ENCODE peak calls at places on chromosomes 12 and 14, in six cellular contexts. K, J, S, Y, O and P are unnamed samples.

GRCh38 chr12:99558113-99558512 is 89.4 kb upstream of the GARIN6 start:
- DNase-seq in K (no peak), J (no peak), S (no peak), Y (no peak), O (no peak), P (no peak)

GRCh38 chr12:48800457-48800856 is 11.6 kb upstream of the ADCY6 start:
- DNase-seq in K (no peak), J (no peak), S (no peak), Y (no peak), O (no peak), P (no peak)

GRCh38 chr14:30521899-30522736 is 36.8 kb upstream of the G2E3 start:
- DNase-seq in K (peak; percentile 62), J (peak; percentile 60), S (no peak), Y (peak; percentile 8), O (peak; percentile 73), P (peak; percentile 69)

GRCh38 chr12:1932264-1932777 is 13.9 kb upstream of the CACNA2D4 start:
- DNase-seq in K (peak; percentile 12), J (peak; percentile 37), S (peak; percentile 55), Y (no peak), O (peak; percentile 30), P (no peak)

GRCh38 chr14:89418976-89419375 is 1.9 kb upstream of the FOXN3 start:
- DNase-seq in K (no peak), J (no peak), S (peak; percentile 59), Y (no peak), O (no peak), P (no peak)

GRCh38 chr14:96167224-96168148 is 37.2 kb upstream of the BDKRB2 start:
- DNase-seq in K (peak; percentile 87), J (peak; percentile 40), S (peak; percentile 32), Y (peak; percentile 85), O (peak; percentile 87), P (peak; percentile 67)

GRCh38 chr12:20477691-20478090 is 109.4 kb downstream of the PDE3A start:
- DNase-seq in K (no peak), J (no peak), S (no peak), Y (no peak), O (no peak), P (peak; percentile 45)

GRCh38 chr12:54199034-54199433 is 10.2 kb upstream of the SMUG1 start:
- DNase-seq in K (no peak), J (no peak), S (no peak), Y (no peak), O (no peak), P (no peak)

GRCh38 chr12:123150804-123151678 is at the start of gene PITPNM2:
- DNase-seq in K (peak; percentile 35), J (peak; percentile 46), S (peak; percentile 71), Y (peak; percentile 57), O (peak; percentile 59), P (peak; percentile 73)

GRCh38 chr12:32118806-32119205 is 12.2 kb downstream of the BICD1 start:
- DNase-seq in K (no peak), J (no peak), S (no peak), Y (no peak), O (no peak), P (no peak)

GRCh38 chr12:41402804-41403203 is 214.7 kb downstream of the PDZRN4 start:
- DNase-seq in K (peak; percentile 1), J (no peak), S (no peak), Y (no peak), O (peak; percentile 3), P (no peak)

GRCh38 chr14:104133496-104133895 is 4.9 kb upstream of the KIF26A start:
- DNase-seq in K (no peak), J (no peak), S (peak; percentile 50), Y (no peak), O (no peak), P (no peak)

DNA sequence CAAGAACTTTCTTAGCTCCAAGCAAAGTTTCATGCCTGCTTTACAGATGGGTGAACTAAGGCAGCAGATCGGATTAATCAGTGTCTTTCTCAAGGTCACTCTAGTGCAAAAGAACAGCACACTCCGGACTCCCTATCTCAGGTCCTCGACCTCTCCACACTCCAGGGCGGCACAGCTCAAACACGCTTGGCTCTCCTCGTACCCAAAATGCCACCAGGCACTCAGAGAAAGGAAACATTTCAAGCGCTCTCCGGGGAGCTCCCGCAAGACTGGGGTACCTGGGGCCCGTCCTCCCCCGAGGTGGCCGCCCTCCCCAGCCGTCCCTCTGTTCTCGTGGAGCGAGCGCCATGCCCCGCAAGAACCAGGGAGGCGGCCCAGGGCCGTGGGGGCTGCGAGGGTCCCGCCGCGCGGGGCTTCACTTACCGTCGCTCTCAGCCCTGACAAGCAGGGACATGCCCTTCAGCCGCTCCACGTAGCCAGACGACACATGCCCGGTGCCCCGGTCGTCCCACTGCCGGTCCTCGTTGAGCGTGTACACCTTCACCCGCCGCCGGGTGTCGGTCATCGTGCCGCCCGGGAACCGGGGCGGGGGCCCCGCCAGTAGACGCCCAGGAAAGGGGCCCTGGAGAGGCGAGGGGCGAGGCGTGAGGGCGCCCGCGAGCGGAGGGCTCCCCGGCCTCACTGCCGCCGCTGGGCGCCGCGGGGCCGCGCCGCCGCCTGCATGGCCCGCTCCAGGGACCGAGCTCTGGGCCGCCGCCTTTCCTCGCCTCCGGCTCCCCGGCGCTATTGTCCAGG is 830 bp downstream of the PPP4R3A start:
- DNase-seq in K (no peak), J (no peak), S (peak; percentile 78), Y (peak; percentile 27), O (peak; percentile 8), P (peak; percentile 18)
- H3K4me3 ChIP-seq in K (peak overlapping the region; percentile 92), J (peak overlapping the region; percentile 85), S (peak overlapping the region; percentile 92), Y (peak overlapping the region; percentile 93), O (peak overlapping the region; percentile 92), P (peak overlapping the region; percentile 95)

GRCh38 chr12:15778126-15778525 is 11.1 kb downstream of the EPS8 start:
- DNase-seq in K (peak; percentile 54), J (no peak), S (no peak), Y (no peak), O (no peak), P (peak; percentile 61)
- H3K4me3 ChIP-seq in K (no peak overlapping the region), J (no peak overlapping the region), S (no peak overlapping the region), Y (no peak overlapping the region), O (no peak overlapping the region), P (no peak overlapping the region)

DNA sequence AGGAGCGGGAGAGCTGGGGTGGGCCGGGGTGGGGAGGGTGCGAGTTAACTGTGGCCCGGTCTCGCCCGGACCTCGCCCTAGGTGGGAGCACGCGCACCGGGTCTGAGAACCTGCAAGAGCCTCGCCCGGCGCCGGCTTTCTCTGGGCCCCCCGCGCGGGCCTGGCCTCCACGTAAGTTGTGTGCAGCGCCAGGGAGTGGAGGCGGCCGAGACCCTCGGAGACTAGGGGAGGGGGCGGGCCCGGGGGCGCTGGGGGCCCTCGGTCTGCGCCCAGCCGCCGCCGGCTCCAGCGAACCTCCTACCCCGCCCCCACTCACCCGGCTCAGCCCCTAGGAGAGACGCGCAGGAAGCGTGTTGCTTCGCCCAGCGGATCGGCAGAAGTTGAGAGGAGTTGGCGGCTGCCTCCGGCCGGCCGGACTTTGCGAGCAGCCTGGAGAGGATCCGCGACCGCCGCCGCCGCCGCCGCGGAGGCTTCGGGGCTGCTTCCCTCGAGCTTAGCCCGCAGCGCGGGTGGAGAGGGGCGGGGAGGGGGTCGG is at the start of gene PRMT8:
- DNase-seq in K (no peak), J (peak; percentile 3), S (no peak), Y (no peak), O (no peak), P (peak; percentile 3)
- H3K4me3 ChIP-seq in K (no peak within 1 kb of the TSS), J (no peak within 1 kb of the TSS), S (no peak within 1 kb of the TSS), Y (no peak within 1 kb of the TSS), O (no peak within 1 kb of the TSS), P (no peak within 1 kb of the TSS)

GRCh38 chr12:111993290-111994150 is 19.4 kb downstream of the TMEM116 start:
- DNase-seq in K (no peak), J (no peak), S (no peak), Y (no peak), O (no peak), P (no peak)
- H3K4me3 ChIP-seq in K (no peak overlapping the region), J (no peak overlapping the region), S (peak overlapping the region; percentile 30), Y (no peak overlapping the region), O (no peak overlapping the region), P (no peak overlapping the region)

DNA sequence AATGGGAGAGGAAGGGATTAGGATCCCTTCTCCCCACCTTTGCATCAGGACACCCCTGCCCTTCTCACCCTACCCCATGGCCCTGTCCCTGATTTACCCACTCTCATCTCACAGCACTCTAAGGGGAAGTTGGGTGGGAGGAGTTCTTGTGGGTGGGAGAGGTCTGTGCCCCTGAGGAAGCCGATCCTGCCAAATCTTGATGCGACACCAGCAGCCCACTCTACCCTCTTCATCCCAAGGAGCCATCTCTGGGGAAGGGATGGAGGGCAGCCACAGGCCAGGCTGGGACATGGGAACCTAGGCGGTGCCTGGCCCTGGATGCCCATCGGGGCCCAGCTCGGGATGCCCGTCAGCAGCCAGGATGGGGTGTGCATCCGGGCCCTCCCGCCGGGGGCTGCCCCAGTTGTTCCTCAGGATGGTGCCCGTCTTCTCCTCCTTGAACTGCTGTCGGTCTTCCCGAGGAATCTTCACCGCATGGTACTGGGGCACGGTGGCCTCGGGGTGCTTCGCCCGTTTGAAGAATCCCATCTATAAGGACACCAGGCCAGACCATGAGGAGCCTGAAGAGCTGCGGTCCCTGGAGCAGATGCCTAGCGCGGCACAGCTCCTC is 22.8 kb downstream of the ITGA7 start:
- DNase-seq in K (no peak), J (no peak), S (no peak), Y (no peak), O (no peak), P (no peak)
- H3K4me3 ChIP-seq in K (no peak overlapping the region), J (no peak overlapping the region), S (no peak overlapping the region), Y (no peak overlapping the region), O (no peak overlapping the region), P (no peak overlapping the region)

GRCh38 chr14:101323111-101323510 is 238.2 kb upstream of the DIO3 start:
- DNase-seq in K (no peak), J (no peak), S (no peak), Y (no peak), O (no peak), P (no peak)

GRCh38 chr14:101318271-101318670 is 243.0 kb upstream of the DIO3 start:
- DNase-seq in K (no peak), J (no peak), S (no peak), Y (no peak), O (no peak), P (no peak)

GRCh38 chr14:101325319-101325718 is 236.0 kb upstream of the DIO3 start:
- DNase-seq in K (no peak), J (no peak), S (no peak), Y (no peak), O (no peak), P (no peak)

GRCh38 chr14:101320386-101320785 is 240.9 kb upstream of the DIO3 start:
- DNase-seq in K (no peak), J (no peak), S (no peak), Y (no peak), O (no peak), P (no peak)

GRCh38 chr14:101322223-101322622 is 239.1 kb upstream of the DIO3 start:
- DNase-seq in K (no peak), J (no peak), S (no peak), Y (no peak), O (no peak), P (no peak)
- H3K4me3 ChIP-seq in K (no peak overlapping the region), J (no peak overlapping the region), S (no peak overlapping the region), Y (no peak overlapping the region), O (no peak overlapping the region), P (no peak overlapping the region)

GRCh38 chr14:75861161-75861621 is 120.6 kb downstream of the TGFB3 start:
- DNase-seq in K (peak; percentile 96), J (peak; percentile 52), S (no peak), Y (no peak), O (peak; percentile 81), P (peak; percentile 84)
- H3K4me3 ChIP-seq in K (no peak overlapping the region), J (no peak overlapping the region), S (no peak overlapping the region), Y (no peak overlapping the region), O (no peak overlapping the region), P (no peak overlapping the region)

GRCh38 chr12:46388427-46388992 is 15.9 kb upstream of the SLC38A2 start:
- DNase-seq in K (no peak), J (peak; percentile 62), S (no peak), Y (no peak), O (peak; percentile 57), P (peak; percentile 58)
- H3K4me3 ChIP-seq in K (no peak overlapping the region), J (no peak overlapping the region), S (no peak overlapping the region), Y (no peak overlapping the region), O (no peak overlapping the region), P (no peak overlapping the region)